ENCODE peak calls at places on chromosomes 4 and X, in eight cellular contexts. I, Q, H, N, B, J, K and W are unnamed samples. For H3K36me3, the result is how much of the 10 kb centered on the place peaks cover.

GRCh38 chr4:173074501-173074946 is 94.1 kb upstream of the GALNT7 start:
- DNase-seq in Q (peak), N (no peak), K (no peak), B (no peak), J (peak), H (no peak), I (no peak), W (peak)

GRCh38 chr4:40613456-40613855 is 16.2 kb downstream of the RBM47 start:
- DNase-seq in B (no peak), H (no peak), K (no peak), N (no peak), Q (no peak), I (no peak), J (no peak), W (no peak)

GRCh38 chrX:56745019-56745418 is 16.0 kb downstream of the NBDY start:
- DNase-seq in B (no peak), I (no peak), Q (no peak), J (peak), N (no peak), K (no peak), H (no peak), W (peak)

GRCh38 chr4:15470149-15470520 is 453 bp downstream of the CC2D2A start:
- DNase-seq in I (no peak), J (no peak), H (no peak), Q (no peak), K (no peak), B (no peak), N (no peak), W (no peak)

GRCh38 chr4:78781086-78781630 is 5.0 kb downstream of the BMP2K start:
- DNase-seq in N (no peak), B (no peak), I (no peak), K (no peak), J (no peak), H (no peak), Q (no peak), W (no peak)

GRCh38 chr4:76930721-76931481 is 18.7 kb upstream of the SEPTIN11 start:
- DNase-seq in I (no peak), H (no peak), Q (no peak), J (no peak), B (no peak), N (no peak), K (no peak), W (no peak)

GRCh38 chr4:7291372-7292135 is 99.2 kb downstream of the SORCS2 start:
- DNase-seq in H (peak), J (peak), Q (no peak), N (no peak), I (no peak), B (no peak), K (peak), W (no peak)

GRCh38 chr4:4986856-4987255 is 32.4 kb downstream of the CYTL1 start:
- DNase-seq in I (no peak), B (no peak), H (no peak), K (no peak), N (no peak), J (no peak), Q (no peak), W (no peak)

GRCh38 chr4:113049421-113050355 is at the start of gene ANK2:
- DNase-seq in I (no peak), J (no peak), B (no peak), K (no peak), H (peak), N (no peak), Q (no peak), W (no peak)

GRCh38 chrX:39242187-39242586 is 440.9 kb downstream of the MID1IP1 start:
- DNase-seq in N (no peak), B (peak), J (no peak), H (peak), I (peak), Q (peak), K (no peak), W (no peak)

GRCh38 chr4:43778187-43778915 is 670.3 kb downstream of the KCTD8 start:
- DNase-seq in J (no peak), K (no peak), Q (no peak), N (no peak), I (no peak), H (no peak), B (no peak), W (no peak)

GRCh38 chr4:13368262-13368661 is 115.9 kb downstream of the RAB28 start:
- DNase-seq in N (no peak), Q (no peak), H (no peak), J (no peak), K (no peak), B (peak), I (no peak), W (no peak)

GRCh38 chr4:761086-761485 is 55.5 kb downstream of the PCGF3 start:
- DNase-seq in H (no peak), K (no peak), J (no peak), B (no peak), N (no peak), Q (no peak), I (no peak), W (no peak)

GRCh38 chr4:754221-755120 is 48.8 kb downstream of the PCGF3 start:
- DNase-seq in Q (no peak), J (no peak), K (no peak), N (no peak), B (no peak), I (no peak), H (no peak), W (no peak)

GRCh38 chr4:761739-762138 is 56.1 kb downstream of the PCGF3 start:
- DNase-seq in N (no peak), J (no peak), K (no peak), Q (no peak), H (no peak), B (no peak), I (no peak), W (no peak)

GRCh38 chr4:760616-761015 is 55.0 kb downstream of the PCGF3 start:
- DNase-seq in I (no peak), Q (no peak), K (no peak), N (no peak), B (no peak), J (no peak), H (no peak), W (no peak)

DNA sequence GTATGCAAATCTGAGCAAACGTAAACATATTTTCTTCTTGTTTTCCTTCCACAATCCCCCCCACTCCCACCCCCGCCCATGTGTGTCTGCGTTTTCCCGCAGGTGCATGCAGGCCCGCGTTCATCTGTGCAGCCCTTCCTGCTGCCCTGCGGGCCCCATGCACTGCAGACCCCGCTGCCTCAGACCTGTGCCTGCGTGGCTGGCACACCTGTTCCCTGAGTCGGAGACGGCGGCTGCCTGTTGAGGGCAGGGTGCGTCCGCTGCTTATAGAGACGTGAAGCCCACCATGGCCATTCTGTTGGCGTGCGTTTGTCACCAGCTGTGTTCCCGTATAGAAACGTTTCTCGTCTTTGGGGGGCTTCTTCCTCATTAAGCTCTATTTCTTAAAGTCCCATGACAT is 51.5 kb downstream of the PCGF3 start:
- DNase-seq in H (no peak), B (no peak), J (no peak), K (no peak), N (no peak), Q (no peak), I (no peak), W (no peak)
- H3K36me3 ChIP-seq in H (under half), B (half or more), J (under half), K (half or more), N (under half), Q (under half), I (under half), W (under half)

GRCh38 chr4:38687571-38688011 is 23.6 kb downstream of the KLF3 start:
- DNase-seq in J (peak), N (no peak), B (no peak), I (no peak), K (no peak), Q (no peak), H (no peak), W (no peak)
- TF ChIP-seq CTCF in J (no peak), N (no peak), B (no peak), I (no peak), K (no peak), Q (no peak), H (no peak), W (no peak)

GRCh38 chr4:183097251-183098079 is 1.6 kb upstream of the WWC2 start:
- DNase-seq in H (no peak), Q (no peak), J (no peak), B (no peak), I (no peak), K (peak), N (peak), W (no peak)
- H3K4me3 ChIP-seq in H (no peak), Q (peak), J (peak), B (peak), I (no peak), K (peak), N (peak), W (peak)

DNA sequence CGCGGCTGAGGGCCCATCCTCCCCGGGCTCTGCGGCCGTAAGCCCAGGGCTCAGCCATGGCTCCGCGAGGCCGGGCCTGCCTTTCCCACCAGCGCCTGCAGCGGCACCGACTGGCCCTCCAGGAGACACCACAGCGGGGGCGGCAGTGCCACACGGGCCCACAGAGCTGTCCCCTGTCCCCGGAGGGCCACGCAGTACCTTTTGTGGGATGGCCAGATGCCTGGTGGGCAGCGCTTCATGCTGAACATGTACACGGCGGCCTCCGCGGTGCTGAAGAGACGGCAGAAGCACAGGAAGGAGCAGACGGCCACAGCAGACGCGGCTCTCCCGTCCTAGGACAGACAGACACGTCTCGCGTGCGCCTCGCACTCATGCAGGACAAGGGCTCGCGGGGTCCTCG is 50.4 kb downstream of the GAK start:
- DNase-seq in J (no peak), N (no peak), K (no peak), B (no peak), Q (no peak), I (no peak), H (no peak), W (no peak)
- H3K36me3 ChIP-seq in J (under half), N (half or more), K (half or more), B (half or more), Q (under half), I (half or more), H (under half), W (under half)